ENCODE peak calls at places on chromosomes 11 and 22, in four cellular contexts. U is upper lobe of left lung, S is HCT116, M is heart left ventricle. I is an unnamed sample.

GRCh38 chr11:27904358-27905055 is 203.4 kb downstream of the KIF18A start:
- DNase-seq in U (no peak), S (no peak), M (no peak), I (no peak)

GRCh38 chr11:20364412-20364792 is 888 bp downstream of the HTATIP2 start:
- DNase-seq in U (peak; percentile 24), S (no peak), M (no peak), I (no peak)

GRCh38 chr22:27711756-27712155 is 89.8 kb downstream of the MN1 start:
- DNase-seq in U (no peak), S (no peak), M (no peak), I (no peak)

GRCh38 chr11:43573233-43573632 is 107.3 kb upstream of the HSD17B12 start:
- DNase-seq in U (no peak), S (peak; percentile 16), M (no peak), I (no peak)

GRCh38 chr11:31797227-31798056 is 13.7 kb downstream of the PAX6 start:
- DNase-seq in U (no peak), S (no peak), M (no peak), I (no peak)

GRCh38 chr22:22744412-22745224 is 100.2 kb downstream of the GGTLC2 start:
- DNase-seq in U (no peak), S (no peak), M (no peak), I (no peak)

GRCh38 chr11:60771879-60772525 is 13.1 kb upstream of the MS4A10 start:
- DNase-seq in U (no peak), S (no peak), M (no peak), I (no peak)

GRCh38 chr11:776459-777287 is 614 bp downstream of the GATD1 start:
- DNase-seq in U (no peak), S (no peak), M (peak; percentile 30), I (no peak)

GRCh38 chr11:94450061-94450460 is 43.6 kb downstream of the MRE11 start:
- DNase-seq in U (no peak), S (no peak), M (no peak), I (no peak)

GRCh38 chr11:15918212-15918611 is 438.1 kb downstream of the SOX6 start:
- DNase-seq in U (no peak), S (no peak), M (no peak), I (no peak)

DNA sequence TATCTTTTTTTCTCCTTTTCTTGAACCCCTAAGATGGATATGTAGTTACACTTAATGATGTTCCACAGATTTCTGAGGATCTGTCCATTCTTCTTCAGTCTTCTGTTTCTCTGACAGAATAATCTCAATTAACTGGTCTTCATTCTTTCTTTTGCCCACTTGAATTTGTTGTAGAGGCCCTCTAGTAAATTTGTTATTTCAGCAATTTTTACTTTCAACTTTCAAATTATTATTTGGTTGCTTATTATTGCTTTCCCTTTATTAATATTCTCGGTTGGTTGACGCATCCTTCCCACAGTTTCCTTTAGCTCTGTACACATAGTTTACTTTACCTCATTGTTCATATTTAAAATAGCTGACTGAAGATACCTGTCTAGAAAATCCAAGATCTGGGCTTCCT is 1013.7 kb upstream of the CNTN5 start:
- DNase-seq in U (no peak), S (no peak), M (no peak), I (no peak)
- H3K9me3 ChIP-seq in U (no peaks in the 10 kb centered on the region), S (peaks cover 5% of the 10 kb centered on the region), M (no peaks in the 10 kb centered on the region), I (peaks cover 4% of the 10 kb centered on the region)

DNA sequence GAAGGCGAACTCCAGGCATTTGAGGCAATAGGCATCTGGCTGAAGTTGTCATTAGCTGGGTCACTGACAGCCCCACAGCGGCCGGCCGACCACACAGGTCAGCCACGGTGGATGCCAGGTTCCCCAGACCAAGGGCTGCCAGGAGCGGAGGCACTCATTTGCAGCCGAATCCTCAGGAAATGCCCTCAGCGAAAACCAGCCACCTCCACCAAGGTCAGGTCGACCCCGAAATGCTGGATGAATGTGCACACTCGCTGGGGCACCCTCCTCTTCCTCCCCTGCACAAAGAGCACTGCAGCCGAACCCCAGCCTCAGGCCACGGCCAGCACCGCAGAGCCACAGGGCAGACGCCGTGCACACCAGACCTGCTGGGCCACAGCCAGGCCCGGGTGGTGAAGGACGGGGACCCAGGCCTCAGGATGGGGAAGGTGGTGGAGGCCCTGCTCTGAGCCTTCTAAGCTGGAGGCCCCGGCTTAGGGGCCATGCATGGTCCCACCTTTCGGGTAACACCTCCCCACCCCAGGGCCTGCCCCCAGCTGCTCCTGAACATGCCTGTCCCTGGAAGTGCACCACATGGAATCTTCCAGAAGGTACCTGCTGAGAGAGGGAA is 206.0 kb downstream of the BRD1 start:
- DNase-seq in U (no peak), S (no peak), M (no peak), I (no peak)
- H3K9me3 ChIP-seq in U (no peaks in the 10 kb centered on the region), S (no peaks in the 10 kb centered on the region), M (no peaks in the 10 kb centered on the region), I (no peaks in the 10 kb centered on the region)

GRCh38 chr11:127632971-127633680 is 632.6 kb upstream of the KIRREL3 start:
- DNase-seq in U (no peak), S (no peak), M (no peak), I (no peak)

GRCh38 chr11:127629200-127629599 is 628.6 kb upstream of the KIRREL3 start:
- DNase-seq in U (no peak), S (no peak), M (no peak), I (no peak)

GRCh38 chr11:127628463-127628785 is 627.9 kb upstream of the KIRREL3 start:
- DNase-seq in U (no peak), S (no peak), M (no peak), I (no peak)

GRCh38 chr11:127627629-127628462 is 627.3 kb upstream of the KIRREL3 start:
- DNase-seq in U (peak; percentile 28), S (no peak), M (no peak), I (no peak)

DNA sequence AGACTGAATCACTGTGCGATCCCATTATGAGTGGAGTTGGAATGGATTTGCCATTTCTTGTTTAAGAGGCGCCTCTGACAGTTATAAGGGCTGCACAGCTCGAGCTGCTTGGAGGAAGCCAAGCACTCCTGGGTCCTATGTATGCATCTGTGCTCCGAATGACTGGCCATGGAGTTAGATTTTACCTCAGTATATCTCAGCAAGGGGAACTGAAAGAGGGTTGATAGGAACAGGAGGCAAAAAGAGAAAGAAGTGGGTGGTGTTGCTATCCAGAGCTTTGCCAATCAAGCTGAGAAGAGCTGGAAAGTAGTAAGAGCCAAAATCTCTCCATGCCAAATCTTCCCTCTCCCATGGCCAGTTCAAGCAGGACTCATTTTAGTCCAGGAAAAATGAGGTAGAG is 632.0 kb upstream of the KIRREL3 start:
- DNase-seq in U (no peak), S (no peak), M (no peak), I (no peak)
- H3K9me3 ChIP-seq in U (no peaks in the 10 kb centered on the region), S (peaks cover 41% of the 10 kb centered on the region), M (no peaks in the 10 kb centered on the region), I (no peaks in the 10 kb centered on the region)

DNA sequence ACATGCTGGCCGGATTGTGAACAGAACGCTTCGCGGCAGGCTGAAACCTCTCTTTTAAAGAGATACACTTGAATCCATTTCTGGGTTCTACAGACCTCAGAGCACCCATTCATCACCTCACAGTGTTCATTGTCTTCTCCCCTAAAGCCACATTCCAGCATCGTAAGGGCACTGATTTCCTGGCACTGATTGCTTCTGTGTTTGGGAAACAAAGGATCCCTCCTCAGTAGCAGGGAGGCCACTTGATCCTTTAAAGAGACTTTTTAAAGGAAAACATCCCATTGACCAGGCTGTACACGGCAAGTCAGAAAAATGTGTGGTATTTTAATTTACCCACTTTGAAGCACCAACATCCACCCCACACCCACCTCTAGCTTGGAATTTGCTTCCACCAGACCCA is 364.9 kb downstream of the SHANK2 start:
- DNase-seq in U (no peak), S (no peak), M (no peak), I (no peak)
- H3K9me3 ChIP-seq in U (no peaks in the 10 kb centered on the region), S (no peaks in the 10 kb centered on the region), M (no peaks in the 10 kb centered on the region), I (no peaks in the 10 kb centered on the region)

DNA sequence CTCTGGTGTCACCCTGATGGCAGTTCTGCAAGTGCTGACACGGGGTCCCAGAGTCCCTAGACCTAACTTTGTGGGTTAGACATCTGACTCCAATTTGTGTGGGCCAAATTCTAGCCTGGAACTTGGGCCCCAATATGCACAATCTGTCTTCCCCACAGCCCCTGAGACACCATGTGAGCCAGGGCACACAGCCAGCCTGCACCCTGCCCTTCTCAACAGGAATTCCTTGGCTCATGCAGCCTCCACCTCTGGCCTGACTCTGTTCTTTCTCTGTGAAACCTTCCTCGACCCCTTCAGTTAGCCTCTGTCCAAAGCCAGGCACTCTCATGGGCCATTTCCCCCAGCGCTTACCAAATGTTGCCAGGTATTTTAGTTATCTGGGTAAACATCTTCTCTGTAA is 59.1 kb upstream of the POU2AF1 start:
- DNase-seq in U (no peak), S (no peak), M (no peak), I (no peak)
- H3K9me3 ChIP-seq in U (no peaks in the 10 kb centered on the region), S (no peaks in the 10 kb centered on the region), M (no peaks in the 10 kb centered on the region), I (no peaks in the 10 kb centered on the region)

DNA sequence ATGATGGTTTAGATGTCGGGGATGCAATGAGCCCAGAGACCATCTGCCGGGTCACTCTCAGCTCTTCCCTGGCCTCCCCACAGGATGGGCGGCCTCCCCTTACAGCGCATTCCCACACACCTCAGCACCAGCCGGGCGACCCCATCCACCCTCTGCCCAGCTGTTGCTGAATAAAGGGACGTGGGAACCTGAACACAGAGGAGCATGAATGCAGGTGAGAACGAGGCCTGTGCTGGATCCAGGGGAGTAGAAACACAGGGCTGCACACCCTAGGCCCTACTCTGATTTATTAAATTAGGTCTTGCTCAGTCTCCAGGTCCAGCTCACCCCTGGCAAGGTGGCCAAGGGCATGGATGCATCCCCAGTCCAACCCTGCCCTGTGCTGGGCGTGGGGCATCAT is 180.5 kb downstream of the CTTN start:
- DNase-seq in U (no peak), S (no peak), M (no peak), I (no peak)
- H3K9me3 ChIP-seq in U (no peaks in the 10 kb centered on the region), S (no peaks in the 10 kb centered on the region), M (no peaks in the 10 kb centered on the region), I (no peaks in the 10 kb centered on the region)

GRCh38 chr11:75655619-75656018 is 13.2 kb downstream of the MAP6 start:
- DNase-seq in U (no peak), S (no peak), M (no peak), I (no peak)
- H3K9me3 ChIP-seq in U (no peaks in the 10 kb centered on the region), S (no peaks in the 10 kb centered on the region), M (no peaks in the 10 kb centered on the region), I (no peaks in the 10 kb centered on the region)

GRCh38 chr22:47233316-47234243 is 471.1 kb downstream of the TBC1D22A start:
- DNase-seq in U (no peak), S (no peak), M (no peak), I (no peak)
- H3K9me3 ChIP-seq in U (peaks cover 14% of the 10 kb centered on the region), S (peaks cover 6% of the 10 kb centered on the region), M (peaks cover 12% of the 10 kb centered on the region), I (no peaks in the 10 kb centered on the region)

GRCh38 chr22:47266329-47266728 is 503.9 kb downstream of the TBC1D22A start:
- DNase-seq in U (no peak), S (no peak), M (no peak), I (no peak)
- H3K9me3 ChIP-seq in U (no peaks in the 10 kb centered on the region), S (peaks cover 5% of the 10 kb centered on the region), M (peaks cover 8% of the 10 kb centered on the region), I (no peaks in the 10 kb centered on the region)

GRCh38 chr11:4103269-4103668 is 8.7 kb downstream of the RRM1 start:
- DNase-seq in U (no peak), S (no peak), M (no peak), I (no peak)

GRCh38 chr11:4111834-4112233 is 17.2 kb downstream of the RRM1 start:
- DNase-seq in U (no peak), S (no peak), M (no peak), I (no peak)

GRCh38 chr11:4102711-4103110 is 8.1 kb downstream of the RRM1 start:
- DNase-seq in U (no peak), S (no peak), M (no peak), I (no peak)

GRCh38 chr11:4105916-4106315 is 11.3 kb downstream of the RRM1 start:
- DNase-seq in U (no peak), S (no peak), M (no peak), I (no peak)
- H3K9me3 ChIP-seq in U (no peaks in the 10 kb centered on the region), S (no peaks in the 10 kb centered on the region), M (no peaks in the 10 kb centered on the region), I (no peaks in the 10 kb centered on the region)